ENCODE peak calls at places on chromosomes 3 and 15, in seven cellular contexts. J, H, A, D, O, W and T are unnamed samples.

GRCh38 chr3:195441051-195441450 is 1.8 kb downstream of the ACAP2 start:
- DNase-seq in J (no peak), O (no peak), W (no peak), H (no peak), A (no peak), D (no peak), T (no peak)

GRCh38 chr3:194316918-194317317 is 34.2 kb downstream of the CPN2 start:
- DNase-seq in J (no peak), H (no peak), O (no peak), W (no peak), A (no peak), D (no peak), T (no peak)

GRCh38 chr3:67642190-67642589 is 12.2 kb downstream of the SUCLG2 start:
- DNase-seq in A (no peak), W (no peak), H (no peak), J (no peak), D (no peak), O (no peak), T (no peak)

GRCh38 chr3:193333229-193333628 is 45.3 kb downstream of the ATP13A5 start:
- DNase-seq in D (no peak), W (no peak), J (no peak), A (no peak), H (no peak), O (no peak), T (no peak)

GRCh38 chr15:65533057-65533752 is 2.9 kb downstream of the HACD3 start:
- DNase-seq in O (no peak), A (no peak), J (no peak), D (no peak), H (no peak), W (no peak), T (no peak)

GRCh38 chr3:139127101-139127500 is 82.4 kb upstream of the PRR23C start:
- DNase-seq in W (no peak), H (no peak), O (no peak), A (no peak), D (no peak), J (no peak), T (no peak)

GRCh38 chr3:126259411-126260391 is 79.3 kb upstream of the ALDH1L1 start:
- DNase-seq in J (peak; percentile 11), D (no peak), W (no peak), O (peak; percentile 87), A (no peak), H (no peak), T (no peak)

GRCh38 chr3:143736205-143736604 is 112.1 kb downstream of the SLC9A9 start:
- DNase-seq in A (no peak), O (no peak), J (no peak), H (no peak), D (no peak), W (no peak), T (no peak)

GRCh38 chr3:155744091-155744625 is 713 bp downstream of the PLCH1 start:
- DNase-seq in A (peak; percentile 23), J (peak; percentile 73), O (peak; percentile 84), W (no peak), H (peak; percentile 50), D (peak; percentile 36), T (peak; percentile 41)

GRCh38 chr3:172549144-172549543 is 25.9 kb upstream of the TNFSF10 start:
- DNase-seq in J (no peak), O (no peak), H (no peak), W (no peak), A (no peak), D (no peak), T (no peak)

GRCh38 chr15:74193305-74193718 is 9.3 kb downstream of the STRA6 start:
- DNase-seq in J (no peak), O (no peak), D (peak; percentile 89), A (no peak), H (no peak), W (peak; percentile 93), T (no peak)

GRCh38 chr15:34855397-34855796 is 60.0 kb upstream of the ACTC1 start:
- DNase-seq in A (no peak), H (no peak), J (no peak), W (peak; percentile 16), D (peak; percentile 55), O (no peak), T (no peak)

GRCh38 chr3:197338586-197338985 is 40.2 kb upstream of the DLG1 start:
- DNase-seq in J (no peak), W (no peak), H (no peak), D (no peak), O (no peak), A (no peak), T (no peak)

GRCh38 chr15:77038312-77039216 is 32.3 kb downstream of the TSPAN3 start:
- DNase-seq in W (no peak), J (no peak), H (no peak), O (no peak), D (no peak), A (no peak), T (no peak)

GRCh38 chr3:102460579-102460978 is 25.8 kb downstream of the ZPLD1 start:
- DNase-seq in D (no peak), W (no peak), A (no peak), J (no peak), O (no peak), H (no peak), T (no peak)

GRCh38 chr3:133970916-133971315 is 58.8 kb downstream of the SLCO2A1 start:
- DNase-seq in D (no peak), A (no peak), J (no peak), O (peak; percentile 40), W (no peak), H (no peak), T (no peak)

GRCh38 chr3:29605845-29606244 is 325.0 kb downstream of the RBMS3 start:
- DNase-seq in A (no peak), D (peak; percentile 27), W (no peak), H (no peak), O (no peak), J (no peak), T (no peak)

GRCh38 chr3:45224824-45225464 is 1.1 kb downstream of the TMEM158 start:
- DNase-seq in H (peak; percentile 14), A (no peak), W (no peak), D (peak; percentile 39), J (no peak), O (peak; percentile 88), T (peak; percentile 42)

GRCh38 chr3:63800097-63800496 is 19.0 kb upstream of the C3orf49 start:
- DNase-seq in H (no peak), W (no peak), O (no peak), A (no peak), D (no peak), J (no peak), T (no peak)

GRCh38 chr3:87771338-87772059 is 287.3 kb downstream of the CGGBP1 start:
- DNase-seq in J (peak; percentile 44), W (no peak), A (peak; percentile 36), H (peak; percentile 24), O (no peak), D (no peak), T (peak; percentile 50)

GRCh38 chr3:127053450-127053849 is 70.5 kb downstream of the PLXNA1 start:
- DNase-seq in D (no peak), O (no peak), A (no peak), H (no peak), W (no peak), J (no peak), T (no peak)